ENCODE peak calls at places on chromosomes 12 and 14, in five cellular contexts. W, N, B, T and H are unnamed samples.
A peak's percentile ranks its signal among the peaks of the same experiment; 100 is the strongest.

GRCh38 chr12:43069768-43070221 is 480.2 kb upstream of the PRICKLE1 start:
- DNase-seq in W (no peak), N (peak; percentile 87), B (no peak), T (peak; percentile 18), H (peak; percentile 3)

GRCh38 chr12:53890081-53890480 is 48.5 kb upstream of the HOXC13 start:
- DNase-seq in W (no peak), N (no peak), B (no peak), T (no peak), H (no peak)

GRCh38 chr12:23921099-23921846 is 28.2 kb downstream of the SOX5 start:
- DNase-seq in W (no peak), N (no peak), B (peak; percentile 50), T (no peak), H (no peak)

GRCh38 chr12:79274571-79275064 is 410.0 kb downstream of the SYT1 start:
- DNase-seq in W (no peak), N (peak; percentile 28), B (peak; percentile 88), T (no peak), H (no peak)

GRCh38 chr12:70535896-70536374 is 101.3 kb downstream of the PTPRB start:
- DNase-seq in W (peak; percentile 21), N (no peak), B (peak; percentile 60), T (no peak), H (no peak)

GRCh38 chr12:27456618-27457017 is 10.1 kb downstream of the SMCO2 start:
- DNase-seq in W (no peak), N (no peak), B (no peak), T (no peak), H (no peak)

GRCh38 chr12:127270193-127270592 is 996.8 kb upstream of the TMEM132C start:
- DNase-seq in W (peak; percentile 68), N (peak; percentile 98), B (no peak), T (no peak), H (peak; percentile 86)

GRCh38 chr14:104288272-104288671 is 149.9 kb downstream of the KIF26A start:
- DNase-seq in W (no peak), N (no peak), B (no peak), T (peak; percentile 2), H (no peak)

GRCh38 chr12:12182926-12183325 is 83.9 kb downstream of the LRP6 start:
- DNase-seq in W (peak; percentile 15), N (peak; percentile 57), B (no peak), T (no peak), H (no peak)

GRCh38 chr12:31629756-31630732 is 29.4 kb upstream of the ETFBKMT start:
- DNase-seq in W (no peak), N (peak; percentile 67), B (no peak), T (peak; percentile 25), H (no peak)

GRCh38 chr12:4700621-4701026 is 19.6 kb upstream of the GALNT8 start:
- DNase-seq in W (no peak), N (peak; percentile 85), B (no peak), T (peak; percentile 62), H (peak; percentile 11)

GRCh38 chr12:1794440-1795090 is 25.8 kb upstream of the LRTM2 start:
- DNase-seq in W (no peak), N (no peak), B (no peak), T (no peak), H (no peak)

GRCh38 chr12:52353766-52354165 is 13.5 kb downstream of the KRT85 start:
- DNase-seq in W (no peak), N (no peak), B (no peak), T (no peak), H (no peak)

GRCh38 chr12:71183018-71183417 is 25.2 kb upstream of the TSPAN8 start:
- DNase-seq in W (peak; percentile 58), N (peak; percentile 68), B (no peak), T (no peak), H (peak; percentile 50)

GRCh38 chr12:32437095-32437515 is 37.7 kb downstream of the FGD4 start:
- DNase-seq in W (peak; percentile 90), N (peak; percentile 89), B (no peak), T (no peak), H (peak; percentile 95)

GRCh38 chr12:28443337-28443736 is 253.1 kb downstream of the CCDC91 start:
- DNase-seq in W (no peak), N (no peak), B (no peak), T (no peak), H (no peak)

GRCh38 chr12:129848921-129849320 is 54.9 kb downstream of the TMEM132D start:
- DNase-seq in W (no peak), N (no peak), B (no peak), T (no peak), H (no peak)

GRCh38 chr12:119839201-119839600 is 37.9 kb downstream of the CIT start:
- DNase-seq in W (no peak), N (no peak), B (no peak), T (no peak), H (no peak)

GRCh38 chr12:119840617-119841016 is 36.5 kb downstream of the CIT start:
- DNase-seq in W (no peak), N (no peak), B (no peak), T (no peak), H (no peak)

GRCh38 chr12:119829439-119829838 is 47.7 kb downstream of the CIT start:
- DNase-seq in W (no peak), N (no peak), B (no peak), T (no peak), H (no peak)

GRCh38 chr12:119838781-119839180 is 38.3 kb downstream of the CIT start:
- DNase-seq in W (no peak), N (no peak), B (no peak), T (no peak), H (no peak)

GRCh38 chr12:119835068-119835467 is 42.1 kb downstream of the CIT start:
- DNase-seq in W (no peak), N (peak; percentile 33), B (no peak), T (no peak), H (peak; percentile 34)
- TF ChIP-seq CTCF in W (peak; percentile 21), N (peak; percentile 24), B (no peak), T (no peak), H (peak; percentile 25)

GRCh38 chr14:55579724-55580400 is at the start of gene KTN1:
- DNase-seq in W (peak; percentile 87), N (peak; percentile 61), B (peak; percentile 70), T (peak; percentile 87), H (peak; percentile 92)

GRCh38 chr14:55580401-55581010 is 499 bp downstream of the KTN1 start:
- DNase-seq in W (peak; percentile 30), N (no peak), B (peak; percentile 26), T (peak; percentile 63), H (peak; percentile 21)

GRCh38 chr14:55581011-55581806 is 1.2 kb downstream of the KTN1 start:
- DNase-seq in W (peak; percentile 57), N (peak; percentile 50), B (peak; percentile 10), T (peak; percentile 44), H (peak; percentile 34)

GRCh38 chr14:55583942-55584468 is 4.0 kb downstream of the KTN1 start:
- DNase-seq in W (no peak), N (no peak), B (no peak), T (no peak), H (no peak)

DNA sequence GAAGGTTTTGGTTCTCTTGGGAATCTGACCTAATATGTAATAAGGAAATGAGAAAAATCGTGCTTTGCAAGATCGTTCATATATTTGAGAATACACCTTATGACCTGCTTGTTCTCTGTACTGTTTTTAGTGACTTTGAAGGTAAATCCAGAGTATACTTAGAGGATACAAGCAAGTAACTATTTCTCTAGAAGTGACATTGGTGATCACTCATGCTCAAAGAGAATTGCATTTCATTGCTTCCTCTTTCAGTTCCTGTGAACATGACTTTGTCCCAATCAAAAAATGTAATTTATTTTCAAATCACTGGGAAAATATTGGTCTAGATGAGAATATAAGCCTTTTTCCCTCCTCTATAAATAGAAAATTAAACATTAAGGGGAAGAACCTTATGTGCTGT is 2.7 kb downstream of the KTN1 start:
- DNase-seq in W (no peak), N (no peak), B (no peak), T (no peak), H (no peak)
- H3K4me3 ChIP-seq in W (peak overlapping the region; percentile 84), N (no peak overlapping the region), B (no peak overlapping the region), T (peak overlapping the region; percentile 88), H (no peak overlapping the region)

DNA sequence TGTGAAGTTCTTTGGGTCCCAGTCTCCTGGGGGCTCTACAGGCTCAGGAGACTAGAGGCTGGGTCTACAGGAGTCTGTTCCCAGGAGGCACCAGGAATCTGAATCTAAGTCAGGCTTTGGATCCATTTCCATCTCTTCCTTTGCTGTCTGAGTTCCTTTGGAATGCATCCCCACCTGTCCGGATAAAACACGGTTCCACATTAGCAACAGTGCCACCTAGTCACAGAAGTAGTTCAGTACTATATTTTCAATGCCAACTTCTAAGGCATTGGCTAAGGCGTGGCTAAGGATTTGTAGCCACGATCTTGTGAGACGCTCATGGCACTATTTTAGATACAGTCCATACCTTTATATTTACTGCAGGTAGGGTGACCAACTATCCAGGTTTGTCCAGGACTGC is 15.1 kb downstream of the ZC2HC1C start:
- DNase-seq in W (peak; percentile 56), N (no peak), B (no peak), T (no peak), H (peak; percentile 60)
- TF ChIP-seq CTCF in W (peak; percentile 63), N (no peak), B (no peak), T (peak; percentile 26), H (peak; percentile 60)

GRCh38 chr12:6925239-6925542 is 2.6 kb upstream of the ATN1 start:
- DNase-seq in W (no peak), N (no peak), B (no peak), T (no peak), H (no peak)
- H3K4me3 ChIP-seq in W (no peak overlapping the region), N (no peak overlapping the region), B (no peak overlapping the region), T (peak overlapping the region; percentile 92), H (peak overlapping the region; percentile 61)

GRCh38 chr12:123532808-123533649 is 490 bp downstream of the RILPL1 start:
- DNase-seq in W (peak; percentile 48), N (peak; percentile 25), B (no peak), T (peak; percentile 42), H (peak; percentile 23)
- TF ChIP-seq CTCF in W (no peak), N (no peak), B (no peak), T (no peak), H (no peak)

DNA sequence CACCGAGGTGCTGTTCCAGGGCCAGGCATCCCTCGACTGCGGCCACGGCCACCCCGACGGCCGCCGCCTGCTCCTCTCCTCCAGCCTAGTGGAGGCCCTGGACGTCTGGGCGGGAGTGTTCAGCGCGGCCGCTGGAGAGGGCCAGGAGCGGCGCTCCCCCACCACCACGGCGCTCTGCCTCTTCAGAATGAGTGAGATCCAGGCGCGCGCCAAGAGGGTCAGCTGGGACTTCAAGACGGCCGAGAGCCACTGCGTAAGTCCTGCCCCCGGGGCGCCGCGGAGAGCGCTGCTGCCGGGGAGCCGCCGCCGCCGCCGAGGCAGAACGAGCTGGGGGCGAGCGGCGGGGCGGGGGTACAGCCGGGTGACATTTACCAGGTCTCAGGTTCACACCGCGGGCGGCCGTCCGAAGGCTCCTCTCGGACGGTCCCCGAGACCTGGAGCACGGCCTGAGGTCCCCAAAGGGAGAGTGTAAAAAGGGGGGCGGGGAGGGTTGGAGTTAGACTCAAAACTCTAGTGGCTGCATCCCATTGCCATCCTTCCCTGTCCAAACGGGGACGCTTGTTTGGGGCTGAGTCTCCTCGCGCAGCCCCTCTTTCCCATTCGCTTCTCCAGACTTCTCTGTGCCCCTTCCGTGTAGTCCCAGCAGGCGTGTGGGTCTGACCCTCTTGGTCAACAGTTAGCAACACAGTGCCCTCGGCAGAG is 1.6 kb downstream of the PLXNC1 start:
- DNase-seq in W (no peak), N (peak; percentile 25), B (peak; percentile 50), T (peak; percentile 34), H (peak; percentile 6)
- H3K4me3 ChIP-seq in W (no peak overlapping the region), N (no peak overlapping the region), B (peak overlapping the region; percentile 91), T (peak overlapping the region; percentile 77), H (no peak overlapping the region)

DNA sequence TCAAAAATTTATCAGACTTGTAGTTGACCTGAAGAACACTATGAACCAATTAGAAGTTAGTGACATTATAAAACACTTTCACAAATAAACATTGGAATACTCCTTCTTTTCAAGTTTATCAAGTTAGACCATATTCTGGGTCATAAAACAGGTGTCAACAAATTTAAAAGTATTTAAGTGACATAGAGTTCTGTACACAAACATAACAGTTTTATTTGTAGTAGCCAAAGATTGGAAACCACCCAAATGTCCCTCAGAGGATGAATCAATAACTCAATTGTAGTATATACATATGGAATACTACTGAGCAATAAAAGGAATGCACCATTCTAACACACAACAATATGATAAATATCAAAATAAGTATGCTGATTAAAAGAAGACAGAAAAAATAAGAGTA is 23.6 kb upstream of the OR11G2 start:
- DNase-seq in W (no peak), N (no peak), B (no peak), T (no peak), H (no peak)
- TF ChIP-seq CTCF in W (no peak), N (no peak), B (no peak), T (no peak), H (no peak)